ENCODE peak calls at places on chromosomes 13 and 19, in ten cellular contexts. One of them, this sample, is unnamed.
A peak's percentile ranks its signal among the peaks of the same experiment; 100 is the strongest.

GRCh38 chr19:31344403-31344802 is 4.8 kb downstream of the TSHZ3 start:
- DNase-seq in astrocyte of the cerebellum: no peak
- DNase-seq in endothelial cell: no peak
- DNase-seq in RWPE1: no peak
- DNase-seq in BE2C: no peak
- DNase-seq in kidney: no peak
- DNase-seq in GM13977: no peak
- DNase-seq in CD4-positive, alpha-beta T cell: no peak
- DNase-seq in mucosa of descending colon: no peak
- DNase-seq in CD8-positive, alpha-beta T cell: no peak
- DNase-seq in this sample: no peak

GRCh38 chr19:5890099-5890498 is 13.5 kb downstream of the NDUFA11 start:
- DNase-seq in astrocyte of the cerebellum: no peak
- DNase-seq in endothelial cell: no peak
- DNase-seq in RWPE1: no peak
- DNase-seq in BE2C: no peak
- DNase-seq in kidney: no peak
- DNase-seq in GM13977: no peak
- DNase-seq in CD4-positive, alpha-beta T cell: no peak
- DNase-seq in mucosa of descending colon: no peak
- DNase-seq in CD8-positive, alpha-beta T cell: no peak
- DNase-seq in this sample: no peak

GRCh38 chr13:27174766-27175455 is 3.3 kb upstream of the USP12 start:
- DNase-seq in astrocyte of the cerebellum: no peak
- DNase-seq in endothelial cell: no peak
- DNase-seq in RWPE1: no peak
- DNase-seq in BE2C: no peak
- DNase-seq in kidney: no peak
- DNase-seq in GM13977: no peak
- DNase-seq in CD4-positive, alpha-beta T cell: no peak
- DNase-seq in mucosa of descending colon: no peak
- DNase-seq in CD8-positive, alpha-beta T cell: no peak
- DNase-seq in this sample: no peak

GRCh38 chr13:42110410-42111155 is 62.1 kb downstream of the DGKH start:
- DNase-seq in astrocyte of the cerebellum: peak; percentile 72
- DNase-seq in endothelial cell: peak; percentile 39
- DNase-seq in RWPE1: peak; percentile 50
- DNase-seq in BE2C: peak; percentile 29
- DNase-seq in kidney: no peak
- DNase-seq in GM13977: peak; percentile 44
- DNase-seq in CD4-positive, alpha-beta T cell: no peak
- DNase-seq in mucosa of descending colon: no peak
- DNase-seq in CD8-positive, alpha-beta T cell: no peak
- DNase-seq in this sample: peak; percentile 33

GRCh38 chr13:107941345-107942029 is 273.8 kb downstream of the LIG4 start:
- DNase-seq in astrocyte of the cerebellum: no peak
- DNase-seq in endothelial cell: no peak
- DNase-seq in RWPE1: no peak
- DNase-seq in BE2C: no peak
- DNase-seq in kidney: peak; percentile 41
- DNase-seq in GM13977: no peak
- DNase-seq in CD4-positive, alpha-beta T cell: no peak
- DNase-seq in mucosa of descending colon: no peak
- DNase-seq in CD8-positive, alpha-beta T cell: no peak
- DNase-seq in this sample: no peak

GRCh38 chr19:23075031-23075733 is 41.6 kb upstream of the ZNF730 start:
- DNase-seq in astrocyte of the cerebellum: peak; percentile 33
- DNase-seq in endothelial cell: peak; percentile 76
- DNase-seq in RWPE1: no peak
- DNase-seq in BE2C: peak; percentile 88
- DNase-seq in kidney: peak; percentile 77
- DNase-seq in GM13977: peak; percentile 77
- DNase-seq in CD4-positive, alpha-beta T cell: no peak
- DNase-seq in mucosa of descending colon: peak; percentile 55
- DNase-seq in CD8-positive, alpha-beta T cell: no peak
- DNase-seq in this sample: peak; percentile 79

GRCh38 chr13:98313938-98314292 is 136.8 kb upstream of the RNF113B start:
- DNase-seq in astrocyte of the cerebellum: no peak
- DNase-seq in endothelial cell: no peak
- DNase-seq in RWPE1: no peak
- DNase-seq in BE2C: no peak
- DNase-seq in kidney: no peak
- DNase-seq in GM13977: no peak
- DNase-seq in CD4-positive, alpha-beta T cell: no peak
- DNase-seq in mucosa of descending colon: no peak
- DNase-seq in CD8-positive, alpha-beta T cell: no peak
- DNase-seq in this sample: no peak

GRCh38 chr13:110574161-110574560 is 12.6 kb upstream of the RAB20 start:
- DNase-seq in astrocyte of the cerebellum: no peak
- DNase-seq in endothelial cell: no peak
- DNase-seq in RWPE1: no peak
- DNase-seq in BE2C: no peak
- DNase-seq in kidney: no peak
- DNase-seq in GM13977: no peak
- DNase-seq in CD4-positive, alpha-beta T cell: no peak
- DNase-seq in mucosa of descending colon: no peak
- DNase-seq in CD8-positive, alpha-beta T cell: no peak
- DNase-seq in this sample: no peak

GRCh38 chr13:111973186-111974064 is 93.5 kb upstream of the SOX1 start:
- DNase-seq in astrocyte of the cerebellum: no peak
- DNase-seq in endothelial cell: no peak
- DNase-seq in RWPE1: no peak
- DNase-seq in BE2C: no peak
- DNase-seq in kidney: no peak
- DNase-seq in GM13977: peak; percentile 9
- DNase-seq in CD4-positive, alpha-beta T cell: no peak
- DNase-seq in mucosa of descending colon: no peak
- DNase-seq in CD8-positive, alpha-beta T cell: no peak
- DNase-seq in this sample: no peak

GRCh38 chr19:18280247-18281081 is 958 bp downstream of the JUND start:
- DNase-seq in astrocyte of the cerebellum: no peak
- DNase-seq in endothelial cell: peak; percentile 50
- DNase-seq in RWPE1: peak; percentile 91
- DNase-seq in BE2C: peak; percentile 84
- DNase-seq in kidney: peak; percentile 95
- DNase-seq in GM13977: peak; percentile 90
- DNase-seq in CD4-positive, alpha-beta T cell: peak; percentile 53
- DNase-seq in mucosa of descending colon: peak; percentile 89
- DNase-seq in CD8-positive, alpha-beta T cell: peak; percentile 92
- DNase-seq in this sample: peak; percentile 58

GRCh38 chr13:73952683-73953082 is 181.5 kb downstream of the KLF12 start:
- DNase-seq in astrocyte of the cerebellum: no peak
- DNase-seq in endothelial cell: no peak
- DNase-seq in RWPE1: no peak
- DNase-seq in BE2C: no peak
- DNase-seq in kidney: no peak
- DNase-seq in GM13977: no peak
- DNase-seq in CD4-positive, alpha-beta T cell: no peak
- DNase-seq in mucosa of descending colon: no peak
- DNase-seq in CD8-positive, alpha-beta T cell: no peak
- DNase-seq in this sample: no peak

GRCh38 chr19:10617409-10618121 is 7.8 kb upstream of the SLC44A2 start:
- DNase-seq in astrocyte of the cerebellum: no peak
- DNase-seq in endothelial cell: no peak
- DNase-seq in RWPE1: peak; percentile 68
- DNase-seq in BE2C: no peak
- DNase-seq in kidney: no peak
- DNase-seq in GM13977: no peak
- DNase-seq in CD4-positive, alpha-beta T cell: no peak
- DNase-seq in mucosa of descending colon: no peak
- DNase-seq in CD8-positive, alpha-beta T cell: no peak
- DNase-seq in this sample: no peak

GRCh38 chr13:30846844-30847243 is 59.2 kb upstream of the MEDAG start:
- DNase-seq in astrocyte of the cerebellum: no peak
- DNase-seq in endothelial cell: no peak
- DNase-seq in RWPE1: no peak
- DNase-seq in BE2C: no peak
- DNase-seq in kidney: no peak
- DNase-seq in GM13977: no peak
- DNase-seq in CD4-positive, alpha-beta T cell: no peak
- DNase-seq in mucosa of descending colon: no peak
- DNase-seq in CD8-positive, alpha-beta T cell: no peak
- DNase-seq in this sample: no peak

GRCh38 chr19:33447336-33448158 is 74.0 kb downstream of the CEBPG start:
- DNase-seq in astrocyte of the cerebellum: no peak
- DNase-seq in endothelial cell: no peak
- DNase-seq in RWPE1: no peak
- DNase-seq in BE2C: no peak
- DNase-seq in kidney: peak; percentile 29
- DNase-seq in GM13977: no peak
- DNase-seq in CD4-positive, alpha-beta T cell: no peak
- DNase-seq in mucosa of descending colon: no peak
- DNase-seq in CD8-positive, alpha-beta T cell: no peak
- DNase-seq in this sample: no peak

GRCh38 chr19:41792513-41793413 is 3.6 kb upstream of the CEACAM3 start:
- DNase-seq in astrocyte of the cerebellum: no peak
- DNase-seq in endothelial cell: peak; percentile 70
- DNase-seq in RWPE1: no peak
- DNase-seq in BE2C: peak; percentile 68
- DNase-seq in kidney: no peak
- DNase-seq in GM13977: peak; percentile 48
- DNase-seq in CD4-positive, alpha-beta T cell: peak; percentile 20
- DNase-seq in mucosa of descending colon: peak; percentile 73
- DNase-seq in CD8-positive, alpha-beta T cell: peak; percentile 72
- DNase-seq in this sample: peak; percentile 47

GRCh38 chr19:41796362-41796761 is at the start of gene CEACAM3:
- DNase-seq in astrocyte of the cerebellum: no peak
- DNase-seq in endothelial cell: no peak
- DNase-seq in RWPE1: no peak
- DNase-seq in BE2C: no peak
- DNase-seq in kidney: no peak
- DNase-seq in GM13977: no peak
- DNase-seq in CD4-positive, alpha-beta T cell: no peak
- DNase-seq in mucosa of descending colon: no peak
- DNase-seq in CD8-positive, alpha-beta T cell: no peak
- DNase-seq in this sample: no peak

GRCh38 chr19:41795031-41795461 is 1.3 kb upstream of the CEACAM3 start:
- DNase-seq in astrocyte of the cerebellum: no peak
- DNase-seq in endothelial cell: peak; percentile 64
- DNase-seq in RWPE1: no peak
- DNase-seq in BE2C: peak; percentile 67
- DNase-seq in kidney: no peak
- DNase-seq in GM13977: no peak
- DNase-seq in CD4-positive, alpha-beta T cell: peak; percentile 47
- DNase-seq in mucosa of descending colon: no peak
- DNase-seq in CD8-positive, alpha-beta T cell: peak; percentile 70
- DNase-seq in this sample: peak; percentile 53

GRCh38 chr19:41793414-41793727 is 3.0 kb upstream of the CEACAM3 start:
- DNase-seq in astrocyte of the cerebellum: no peak
- DNase-seq in endothelial cell: no peak
- DNase-seq in RWPE1: no peak
- DNase-seq in BE2C: no peak
- DNase-seq in kidney: no peak
- DNase-seq in GM13977: no peak
- DNase-seq in CD4-positive, alpha-beta T cell: no peak
- DNase-seq in mucosa of descending colon: no peak
- DNase-seq in CD8-positive, alpha-beta T cell: no peak
- DNase-seq in this sample: no peak
- TF ChIP-seq CTCF in astrocyte of the cerebellum: no peak
- TF ChIP-seq CTCF in endothelial cell: no peak
- TF ChIP-seq CTCF in RWPE1: peak; percentile 2
- TF ChIP-seq CTCF in BE2C: no peak
- TF ChIP-seq CTCF in kidney: no peak
- TF ChIP-seq CTCF in GM13977: no peak
- TF ChIP-seq CTCF in CD4-positive, alpha-beta T cell: no peak
- TF ChIP-seq CTCF in mucosa of descending colon: no peak
- TF ChIP-seq CTCF in CD8-positive, alpha-beta T cell: no peak
- TF ChIP-seq CTCF in this sample: no peak

DNA sequence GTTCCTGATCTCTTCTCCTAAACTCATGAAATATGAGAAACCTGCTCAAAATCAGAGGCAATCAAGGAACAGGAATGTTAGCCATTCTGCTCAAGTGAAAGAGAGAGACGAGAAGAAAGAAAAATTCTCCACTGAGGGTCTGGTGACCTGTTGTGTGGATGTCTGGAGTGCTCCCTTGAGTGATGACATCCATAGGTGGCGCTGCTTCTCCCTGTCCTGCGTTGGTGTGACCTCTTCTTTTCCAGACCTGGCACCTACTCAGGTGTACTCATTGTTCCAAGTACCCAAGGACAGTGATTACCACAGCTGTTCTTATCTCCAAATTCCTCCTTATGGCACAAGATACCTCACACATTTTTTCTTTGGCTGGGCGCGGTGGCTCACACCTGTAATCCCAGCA is 4.0 kb downstream of the ZNF223 start:
- DNase-seq in astrocyte of the cerebellum: no peak
- DNase-seq in endothelial cell: no peak
- DNase-seq in RWPE1: no peak
- DNase-seq in BE2C: no peak
- DNase-seq in kidney: no peak
- DNase-seq in GM13977: no peak
- DNase-seq in CD4-positive, alpha-beta T cell: no peak
- DNase-seq in mucosa of descending colon: no peak
- DNase-seq in CD8-positive, alpha-beta T cell: no peak
- DNase-seq in this sample: no peak
- TF ChIP-seq CTCF in astrocyte of the cerebellum: no peak
- TF ChIP-seq CTCF in endothelial cell: no peak
- TF ChIP-seq CTCF in RWPE1: no peak
- TF ChIP-seq CTCF in BE2C: no peak
- TF ChIP-seq CTCF in kidney: no peak
- TF ChIP-seq CTCF in GM13977: no peak
- TF ChIP-seq CTCF in CD4-positive, alpha-beta T cell: no peak
- TF ChIP-seq CTCF in mucosa of descending colon: no peak
- TF ChIP-seq CTCF in CD8-positive, alpha-beta T cell: no peak
- TF ChIP-seq CTCF in this sample: no peak

GRCh38 chr19:39516270-39516669 is 1.3 kb downstream of the SELENOV start:
- DNase-seq in astrocyte of the cerebellum: no peak
- DNase-seq in endothelial cell: no peak
- DNase-seq in RWPE1: no peak
- DNase-seq in BE2C: no peak
- DNase-seq in kidney: no peak
- DNase-seq in GM13977: no peak
- DNase-seq in CD4-positive, alpha-beta T cell: no peak
- DNase-seq in mucosa of descending colon: no peak
- DNase-seq in CD8-positive, alpha-beta T cell: no peak
- DNase-seq in this sample: no peak
- TF ChIP-seq CTCF in astrocyte of the cerebellum: no peak
- TF ChIP-seq CTCF in endothelial cell: no peak
- TF ChIP-seq CTCF in RWPE1: no peak
- TF ChIP-seq CTCF in BE2C: no peak
- TF ChIP-seq CTCF in kidney: no peak
- TF ChIP-seq CTCF in GM13977: no peak
- TF ChIP-seq CTCF in CD4-positive, alpha-beta T cell: no peak
- TF ChIP-seq CTCF in mucosa of descending colon: no peak
- TF ChIP-seq CTCF in CD8-positive, alpha-beta T cell: no peak
- TF ChIP-seq CTCF in this sample: no peak

DNA sequence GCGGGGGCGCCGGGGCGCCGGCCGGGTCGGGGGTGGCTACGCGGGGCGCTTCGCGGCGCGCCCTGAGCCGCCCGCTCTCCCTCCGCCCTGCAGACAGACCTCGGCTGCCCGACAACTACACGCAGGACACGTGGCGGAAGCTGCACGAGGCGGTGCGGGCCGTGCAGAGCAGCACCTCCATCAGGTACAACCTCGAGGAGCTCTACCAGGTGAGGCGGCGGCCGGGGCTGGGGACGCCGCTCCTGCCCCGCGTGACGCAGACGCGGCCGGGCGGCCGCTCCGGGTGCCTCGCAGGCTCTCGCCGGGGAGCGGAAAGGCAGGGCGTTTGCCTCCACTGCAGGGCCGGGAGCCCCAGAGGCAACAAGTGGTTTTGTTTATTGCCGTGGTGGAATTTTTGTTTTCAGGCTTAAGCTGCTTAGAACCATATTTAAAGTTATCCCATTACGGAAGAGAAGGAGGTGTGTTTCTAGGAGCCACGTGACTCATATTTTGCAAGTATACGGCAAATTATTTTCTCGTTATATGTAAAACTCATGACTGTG is 538 bp downstream of the CUL4A start:
- DNase-seq in astrocyte of the cerebellum: no peak
- DNase-seq in endothelial cell: peak; percentile 47
- DNase-seq in RWPE1: peak; percentile 55
- DNase-seq in BE2C: peak; percentile 62
- DNase-seq in kidney: peak; percentile 90
- DNase-seq in GM13977: peak; percentile 75
- DNase-seq in CD4-positive, alpha-beta T cell: peak; percentile 58
- DNase-seq in mucosa of descending colon: peak; percentile 82
- DNase-seq in CD8-positive, alpha-beta T cell: peak; percentile 82
- DNase-seq in this sample: peak; percentile 55
- TF ChIP-seq CTCF in astrocyte of the cerebellum: no peak
- TF ChIP-seq CTCF in endothelial cell: no peak
- TF ChIP-seq CTCF in RWPE1: no peak
- TF ChIP-seq CTCF in BE2C: no peak
- TF ChIP-seq CTCF in kidney: no peak
- TF ChIP-seq CTCF in GM13977: peak; percentile 21
- TF ChIP-seq CTCF in CD4-positive, alpha-beta T cell: no peak
- TF ChIP-seq CTCF in mucosa of descending colon: no peak
- TF ChIP-seq CTCF in CD8-positive, alpha-beta T cell: no peak
- TF ChIP-seq CTCF in this sample: no peak

This sample was measured in nephron progenitor cell.